ENCODE peak calls at places on chromosomes 4 and X, in ten cellular contexts. F, P, L, M, A, V, W, U, J and H are unnamed samples.

GRCh38 chrX:9337056-9337455 is 127.8 kb upstream of the TBL1X start:
- DNase-seq in V (no peak), J (no peak), L (peak), F (peak), P (peak), U (no peak), W (peak), A (peak), M (no peak), H (no peak)

GRCh38 chr4:87310691-87311335 is 11.9 kb downstream of the HSD17B13 start:
- DNase-seq in P (peak), W (peak), A (no peak), F (no peak), U (no peak), M (no peak), L (no peak), V (no peak), J (no peak), H (no peak)

GRCh38 chrX:16993791-16994318 is 47.4 kb downstream of the REPS2 start:
- DNase-seq in F (no peak), U (no peak), L (no peak), W (no peak), P (no peak), V (no peak), A (no peak), J (no peak), M (no peak), H (no peak)

GRCh38 chr4:168811793-168812651 is 198.0 kb downstream of the CBR4 start:
- DNase-seq in W (peak), A (no peak), V (no peak), U (peak), F (no peak), L (peak), M (no peak), J (no peak), P (peak), H (no peak)

GRCh38 chr4:76459291-76459723 is 24.3 kb downstream of the SHROOM3 start:
- DNase-seq in W (peak), F (no peak), V (no peak), P (peak), A (no peak), M (no peak), J (no peak), L (peak), U (peak), H (no peak)

GRCh38 chr4:6824071-6824470 is 41.5 kb downstream of the KIAA0232 start:
- DNase-seq in F (no peak), W (peak), V (no peak), P (peak), A (no peak), M (no peak), L (peak), J (no peak), U (no peak), H (no peak)

GRCh38 chr4:168203233-168203911 is 111.0 kb downstream of the ANXA10 start:
- DNase-seq in W (no peak), F (no peak), L (no peak), A (no peak), V (no peak), P (no peak), M (no peak), J (no peak), U (no peak), H (no peak)

GRCh38 chrX:21528076-21528475 is 130.1 kb downstream of the KLHL34 start:
- DNase-seq in W (peak), M (no peak), U (no peak), A (no peak), J (no peak), L (peak), F (no peak), P (peak), V (no peak), H (no peak)

GRCh38 chr4:115965588-115965987 is 852.2 kb upstream of the NDST4 start:
- DNase-seq in A (no peak), L (no peak), U (no peak), J (no peak), M (no peak), V (no peak), W (no peak), F (no peak), P (no peak), H (no peak)

GRCh38 chr4:8553216-8553615 is 27.0 kb upstream of the GPR78 start:
- DNase-seq in F (no peak), M (no peak), J (no peak), U (no peak), A (no peak), L (no peak), V (no peak), P (no peak), W (no peak), H (no peak)

GRCh38 chr4:2256156-2256731 is 5.7 kb downstream of the MXD4 start:
- DNase-seq in A (peak), M (no peak), F (peak), W (no peak), L (no peak), P (no peak), J (peak), U (no peak), V (peak), H (no peak)

GRCh38 chr4:16226816-16227461 is 668 bp upstream of the TAPT1 start:
- DNase-seq in W (no peak), V (peak), F (peak), J (peak), U (peak), L (no peak), A (peak), P (peak), M (no peak), H (no peak)

GRCh38 chrX:132728296-132728695 is 230.1 kb downstream of the HS6ST2 start:
- DNase-seq in F (no peak), P (no peak), J (no peak), W (no peak), U (no peak), L (no peak), A (no peak), V (no peak), M (no peak), H (no peak)

GRCh38 chr4:25088342-25088952 is 57.7 kb upstream of the LGI2 start:
- DNase-seq in M (no peak), J (no peak), P (peak), U (no peak), W (no peak), A (no peak), L (peak), V (no peak), F (peak), H (no peak)
- TF ChIP-seq CTCF in M (no peak), J (no peak), P (no peak), U (no peak), W (no peak), A (no peak), L (no peak), V (no peak), F (no peak), H (no peak)

DNA sequence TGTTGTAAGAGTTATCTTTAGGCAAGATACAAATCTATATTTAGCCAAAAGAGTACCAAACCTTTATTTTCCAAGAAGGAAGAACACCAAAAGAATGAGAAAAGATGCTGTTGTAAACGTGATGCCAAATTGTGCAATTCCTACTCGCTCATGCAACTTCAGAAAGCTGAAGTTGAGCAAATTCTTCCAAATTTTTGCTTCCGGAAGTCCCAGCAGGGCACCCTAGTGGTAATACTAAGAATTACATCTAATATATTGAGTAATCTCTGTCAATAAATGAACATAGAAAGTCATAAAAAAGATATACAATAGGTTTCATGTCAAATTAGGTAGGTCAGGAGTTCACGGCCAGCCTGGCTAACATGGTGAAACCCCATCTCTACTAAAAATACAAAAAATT is 36.0 kb upstream of the SMARCAD1 start:
- DNase-seq in W (no peak), L (no peak), M (no peak), P (no peak), V (no peak), J (no peak), F (no peak), A (no peak), U (no peak), H (no peak)
- TF ChIP-seq CTCF in W (peak), L (peak), M (peak), P (peak), V (peak), J (peak), F (no peak), A (no peak), U (no peak), H (peak)

DNA sequence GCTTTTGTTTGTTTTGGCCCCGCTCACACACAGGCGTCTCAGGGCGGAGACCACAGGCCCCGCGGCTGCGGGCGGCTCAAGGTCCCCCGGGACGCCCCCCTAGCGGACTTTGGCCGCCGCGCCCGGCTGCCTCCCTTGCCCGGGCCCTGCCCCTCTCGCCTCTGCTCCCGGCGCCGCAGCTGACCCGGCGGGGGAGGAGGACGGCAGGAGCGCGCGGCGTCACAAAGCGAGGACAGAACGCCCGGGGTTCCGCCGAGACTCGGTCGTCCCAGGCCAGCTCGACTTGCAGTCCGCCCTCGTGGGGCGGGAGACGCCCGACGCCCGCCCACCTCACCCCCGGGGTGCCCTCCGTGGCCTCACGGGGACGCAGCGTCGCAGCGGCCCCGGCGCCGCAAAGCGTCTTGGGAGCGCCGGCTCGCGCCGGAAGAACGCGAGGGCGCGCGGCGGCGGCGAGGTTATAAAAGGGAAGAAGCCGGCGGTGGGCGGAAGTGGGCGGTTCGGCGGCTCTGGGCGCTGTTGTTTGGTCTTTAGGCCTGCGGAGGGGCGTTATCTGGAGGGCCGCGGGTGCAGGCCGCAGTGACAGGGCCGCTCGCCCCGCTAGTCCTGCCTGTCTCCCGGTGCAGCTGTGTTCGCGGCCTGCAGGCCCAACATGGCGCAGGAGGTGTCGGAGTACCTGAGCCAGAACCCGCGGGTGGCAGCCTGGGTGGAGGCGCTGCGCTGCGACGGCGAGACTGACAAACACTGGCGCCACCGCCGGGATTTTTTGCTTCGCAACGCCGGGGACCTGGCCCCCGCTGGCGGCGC is at the start of gene CDKN2AIP:
- DNase-seq in P (peak), M (peak), J (peak), W (peak), A (peak), L (peak), U (peak), F (peak), V (peak), H (peak)
- TF ChIP-seq CTCF in P (no peak), M (peak), J (peak), W (no peak), A (no peak), L (no peak), U (no peak), F (peak), V (no peak), H (no peak)

DNA sequence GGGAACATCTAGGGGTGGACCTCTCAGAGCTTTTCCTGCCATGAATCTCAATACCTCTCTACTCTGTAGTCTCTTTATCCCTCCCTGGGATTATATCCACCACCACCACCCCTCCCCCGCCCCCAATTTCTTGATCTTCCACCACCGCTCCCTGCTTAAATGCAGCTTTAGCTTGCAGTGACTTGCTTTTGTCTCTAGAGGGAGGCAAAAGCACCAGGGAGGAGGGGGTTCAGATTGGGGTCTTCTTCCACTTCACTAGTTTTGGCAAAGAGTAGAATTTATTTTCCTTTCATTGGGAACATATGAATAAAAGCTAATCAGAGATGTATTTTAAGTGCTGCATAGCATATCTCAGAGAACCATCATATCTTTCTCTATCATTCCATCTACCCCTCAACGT is 5.5 kb downstream of the ARHGAP36 start:
- DNase-seq in J (no peak), L (no peak), P (no peak), F (no peak), W (no peak), V (no peak), U (no peak), M (no peak), A (no peak), H (no peak)
- TF ChIP-seq CTCF in J (peak), L (no peak), P (no peak), F (no peak), W (no peak), V (no peak), U (no peak), M (peak), A (no peak), H (no peak)

GRCh38 chr4:178602833-178603232 is 1160.6 kb upstream of the AGA start:
- DNase-seq in F (no peak), U (no peak), J (no peak), P (no peak), W (no peak), L (no peak), M (no peak), V (no peak), A (no peak), H (no peak)

GRCh38 chr4:178598672-178599071 is 1156.4 kb upstream of the AGA start:
- DNase-seq in M (no peak), W (no peak), V (no peak), P (no peak), A (no peak), U (no peak), F (no peak), J (no peak), L (no peak), H (no peak)

GRCh38 chr4:178599521-178599920 is 1157.3 kb upstream of the AGA start:
- DNase-seq in M (no peak), A (no peak), P (no peak), V (no peak), F (no peak), W (no peak), U (no peak), J (no peak), L (no peak), H (no peak)
- TF ChIP-seq CTCF in M (no peak), A (no peak), P (no peak), V (no peak), F (no peak), W (no peak), U (peak), J (peak), L (no peak), H (no peak)

GRCh38 chrX:26664919-26665318 is 448.9 kb downstream of the MAGEB5 start:
- DNase-seq in J (no peak), M (no peak), P (no peak), U (no peak), W (no peak), L (no peak), A (no peak), V (no peak), F (no peak), H (no peak)
- TF ChIP-seq CTCF in J (peak), M (no peak), P (no peak), U (no peak), W (no peak), L (no peak), A (no peak), V (no peak), F (no peak), H (no peak)

DNA sequence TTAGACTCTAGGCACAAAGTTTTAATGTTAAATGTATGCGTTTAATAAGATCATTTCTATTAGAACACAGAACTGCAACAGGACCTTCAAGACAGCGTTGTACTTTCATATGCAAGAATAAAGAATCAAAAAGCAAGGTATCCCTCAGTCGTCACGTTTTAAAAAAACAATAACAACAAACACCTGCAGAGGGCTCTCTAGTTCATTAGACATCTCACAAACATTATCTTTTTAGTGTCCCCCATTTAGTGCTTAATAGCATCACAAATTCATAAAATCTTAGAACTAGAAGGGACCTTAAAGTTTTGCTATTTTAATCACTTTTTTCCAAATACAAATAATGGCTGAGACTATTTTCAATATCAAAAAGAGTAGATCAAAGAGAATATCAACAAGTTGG is 236.6 kb downstream of the DCHS2 start:
- DNase-seq in A (no peak), M (no peak), L (no peak), F (no peak), V (no peak), W (no peak), U (no peak), P (no peak), J (no peak), H (no peak)
- TF ChIP-seq CTCF in A (no peak), M (no peak), L (no peak), F (no peak), V (no peak), W (no peak), U (peak), P (no peak), J (peak), H (no peak)

GRCh38 chr4:37805091-37805490 is 21.4 kb upstream of the PGM2 start:
- DNase-seq in U (no peak), L (no peak), V (no peak), A (no peak), W (no peak), J (no peak), M (no peak), P (no peak), F (no peak), H (no peak)

GRCh38 chr4:37799941-37800554 is 26.4 kb upstream of the PGM2 start:
- DNase-seq in P (no peak), F (no peak), U (no peak), J (no peak), L (peak), W (no peak), A (no peak), V (no peak), M (no peak), H (no peak)

GRCh38 chr4:37798616-37799015 is 27.9 kb upstream of the PGM2 start:
- DNase-seq in U (no peak), A (no peak), F (no peak), W (no peak), L (no peak), J (no peak), V (no peak), P (no peak), M (no peak), H (no peak)

GRCh38 chr4:37803348-37803973 is 23.0 kb upstream of the PGM2 start:
- DNase-seq in V (no peak), P (peak), A (no peak), W (peak), M (peak), L (peak), U (peak), F (no peak), J (no peak), H (no peak)

DNA sequence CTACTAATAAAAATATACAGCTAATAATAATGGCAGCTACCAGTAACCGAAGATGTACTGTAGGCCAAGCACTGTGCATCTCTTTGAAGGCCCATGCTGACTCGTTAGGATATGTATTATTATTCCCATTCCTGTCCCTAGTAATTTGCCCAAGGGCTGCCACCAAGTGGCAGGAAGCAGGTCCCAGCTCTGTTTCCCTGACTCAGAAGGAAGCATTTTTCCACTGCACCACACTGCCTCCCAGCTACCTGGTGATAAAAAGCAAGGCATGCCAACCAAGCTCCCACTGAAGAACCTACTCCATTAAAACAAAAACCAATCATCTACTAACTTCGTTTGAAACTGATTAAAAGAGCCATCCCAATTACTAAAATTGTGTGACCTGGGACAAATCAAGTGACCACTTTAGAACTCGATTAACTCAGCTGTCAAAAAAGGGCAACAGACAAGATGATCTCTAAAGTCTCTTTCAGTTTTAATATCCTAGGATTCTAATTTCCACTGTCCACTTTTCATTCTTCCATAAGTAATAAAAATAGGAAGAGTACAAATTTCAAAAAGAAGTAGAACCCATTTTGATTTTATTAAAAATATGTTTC is 24.3 kb upstream of the PGM2 start:
- DNase-seq in V (peak), F (peak), J (peak), L (peak), M (no peak), U (peak), P (peak), W (peak), A (no peak), H (no peak)
- TF ChIP-seq CTCF in V (peak), F (peak), J (peak), L (peak), M (peak), U (peak), P (peak), W (peak), A (no peak), H (peak)